ENCODE peak calls at places on chromosomes 5 and 9, in seven cellular contexts. O is upper lobe of left lung; I is breast epithelium; S is upper lobe of right lung; R is IMR-90; W is CD8-positive, alpha-beta T cell; V is sigmoid colon. Q is an unnamed sample.

GRCh38 chr9:69030851-69031645 is 4.5 kb upstream of the FXN start:
- DNase-seq in V (no peak), S (no peak), R (peak), I (no peak), O (no peak), W (no peak), Q (no peak)

GRCh38 chr9:22210936-22211335 is 201.8 kb upstream of the CDKN2B start:
- DNase-seq in O (no peak), I (no peak), R (no peak), V (no peak), W (no peak), S (no peak), Q (no peak)

GRCh38 chr5:178320281-178320855 is 87.8 kb upstream of the PHYKPL start:
- DNase-seq in S (peak), W (no peak), I (no peak), R (no peak), O (no peak), V (peak), Q (peak)

GRCh38 chr9:134879664-134880483 is 736 bp upstream of the FCN2 start:
- DNase-seq in S (no peak), W (no peak), O (no peak), V (no peak), I (no peak), R (no peak), Q (no peak)

GRCh38 chr9:107929439-107929838 is 439.9 kb upstream of the KLF4 start:
- DNase-seq in O (peak), W (no peak), V (peak), R (peak), I (no peak), S (peak), Q (no peak)

GRCh38 chr5:141605523-141606277 is 13.1 kb downstream of the DIAPH1 start:
- DNase-seq in W (peak), R (no peak), S (no peak), I (no peak), V (peak), O (peak), Q (no peak)

GRCh38 chr9:75447281-75447680 is 359.0 kb downstream of the OSTF1 start:
- DNase-seq in W (no peak), R (no peak), O (no peak), V (no peak), I (no peak), S (no peak), Q (peak)

GRCh38 chr5:42547146-42547545 is 123.9 kb downstream of the GHR start:
- DNase-seq in O (no peak), V (no peak), R (peak), I (no peak), S (no peak), W (no peak), Q (no peak)

GRCh38 chr5:3258050-3258449 is 337.6 kb upstream of the IRX1 start:
- DNase-seq in W (no peak), I (no peak), O (no peak), R (no peak), V (no peak), S (no peak), Q (no peak)

GRCh38 chr5:56409331-56410190 is 176.4 kb upstream of the ANKRD55 start:
- DNase-seq in W (no peak), O (no peak), S (no peak), I (no peak), R (peak), V (no peak), Q (no peak)

GRCh38 chr9:104810421-104811339 is 46.8 kb downstream of the NIPSNAP3B start:
- DNase-seq in O (no peak), R (peak), I (no peak), V (no peak), W (no peak), S (no peak), Q (peak)

GRCh38 chr9:131402738-131403492 is 9.0 kb downstream of the PRRC2B start:
- DNase-seq in R (peak), I (peak), V (peak), O (peak), S (peak), W (no peak), Q (no peak)

GRCh38 chr5:92761585-92761984 is 819.4 kb downstream of the NR2F1-AS1 start:
- DNase-seq in W (no peak), I (no peak), O (no peak), R (no peak), V (no peak), S (no peak), Q (no peak)

GRCh38 chr9:131762356-131762932 is 22.6 kb upstream of the RAPGEF1 start:
- DNase-seq in W (peak), R (peak), V (peak), I (peak), S (peak), O (peak), Q (peak)

GRCh38 chr9:84140535-84141101 is 160.0 kb downstream of the RMI1 start:
- DNase-seq in S (no peak), I (no peak), R (peak), V (no peak), O (no peak), W (no peak), Q (peak)

GRCh38 chr9:37144762-37145161 is 24.4 kb downstream of the ZCCHC7 start:
- DNase-seq in R (peak), O (no peak), I (no peak), V (no peak), S (no peak), W (no peak), Q (no peak)

GRCh38 chr5:78895616-78896015 is 89.5 kb downstream of the ARSB start:
- DNase-seq in V (no peak), R (peak), W (no peak), I (no peak), S (no peak), O (no peak), Q (no peak)

GRCh38 chr5:75632321-75632720 is 21.1 kb downstream of the ANKDD1B start:
- DNase-seq in I (no peak), V (no peak), W (no peak), R (no peak), O (no peak), S (no peak), Q (no peak)

GRCh38 chr5:75630875-75631274 is 19.6 kb downstream of the ANKDD1B start:
- DNase-seq in S (no peak), I (no peak), W (no peak), V (no peak), R (no peak), O (no peak), Q (no peak)

GRCh38 chr5:75623846-75624245 is 12.6 kb downstream of the ANKDD1B start:
- DNase-seq in R (peak), S (no peak), I (no peak), O (no peak), V (no peak), W (no peak), Q (no peak)

GRCh38 chr5:75622564-75622963 is 11.3 kb downstream of the ANKDD1B start:
- DNase-seq in S (no peak), V (no peak), O (peak), W (no peak), I (no peak), R (peak), Q (no peak)

DNA sequence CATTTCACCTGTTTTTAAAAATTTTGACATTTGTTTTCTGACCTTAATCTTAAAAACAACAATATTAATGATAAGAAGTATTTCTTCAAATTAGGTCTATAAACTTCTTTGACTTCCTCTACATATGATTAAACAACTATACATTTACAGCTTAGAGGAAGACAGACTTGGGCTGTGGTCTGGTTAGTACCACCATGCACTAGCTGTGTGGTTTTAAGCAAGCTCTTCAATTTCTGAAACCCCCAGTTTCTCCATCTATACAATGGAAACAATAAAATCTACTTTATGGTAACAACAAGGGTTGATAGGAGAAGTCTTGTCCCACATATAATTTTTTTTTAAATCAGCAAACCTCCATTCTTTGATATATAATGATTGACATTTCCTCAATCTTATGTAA is 15.7 kb downstream of the ANKDD1B start:
- DNase-seq in W (no peak), O (no peak), R (no peak), I (no peak), S (no peak), V (no peak), Q (no peak)
- H3K27ac ChIP-seq in W (no peak), O (no peak), R (no peak), I (no peak), S (no peak), V (no peak), Q (no peak)

GRCh38 chr5:167947312-167947711 is 344.1 kb upstream of the WWC1 start:
- DNase-seq in S (no peak), O (no peak), W (no peak), I (no peak), V (no peak), R (peak), Q (no peak)

GRCh38 chr5:167940911-167941310 is 350.5 kb upstream of the WWC1 start:
- DNase-seq in V (no peak), O (no peak), S (no peak), R (peak), W (no peak), I (no peak), Q (no peak)

GRCh38 chr5:167943353-167943752 is 348.1 kb upstream of the WWC1 start:
- DNase-seq in I (no peak), S (no peak), R (no peak), V (no peak), O (no peak), W (no peak), Q (no peak)

GRCh38 chr5:167945542-167946384 is 345.7 kb upstream of the WWC1 start:
- DNase-seq in V (no peak), R (peak), O (no peak), W (no peak), S (no peak), I (no peak), Q (peak)

GRCh38 chr5:167944121-167944858 is 347.2 kb upstream of the WWC1 start:
- DNase-seq in V (no peak), I (no peak), O (no peak), R (no peak), S (no peak), W (no peak), Q (no peak)
- TF ChIP-seq CTCF in V (no peak), I (no peak), O (no peak), R (no peak), S (no peak), W (no peak), Q (no peak)

GRCh38 chr5:157976429-157976828 is 117.5 kb upstream of the CLINT1 start:
- DNase-seq in R (no peak), O (no peak), I (no peak), W (no peak), V (no peak), S (no peak), Q (no peak)

GRCh38 chr5:157965989-157966388 is 107.0 kb upstream of the CLINT1 start:
- DNase-seq in S (no peak), R (no peak), W (no peak), I (no peak), O (no peak), V (no peak), Q (peak)

GRCh38 chr5:157972579-157972978 is 113.6 kb upstream of the CLINT1 start:
- DNase-seq in W (no peak), I (no peak), V (no peak), S (no peak), O (no peak), R (no peak), Q (no peak)

GRCh38 chr5:157971466-157972324 is 112.8 kb upstream of the CLINT1 start:
- DNase-seq in V (peak), R (no peak), S (no peak), W (no peak), O (no peak), I (no peak), Q (peak)
- H3K27ac ChIP-seq in V (no peak), R (no peak), S (no peak), W (no peak), O (no peak), I (no peak), Q (peak)

DNA sequence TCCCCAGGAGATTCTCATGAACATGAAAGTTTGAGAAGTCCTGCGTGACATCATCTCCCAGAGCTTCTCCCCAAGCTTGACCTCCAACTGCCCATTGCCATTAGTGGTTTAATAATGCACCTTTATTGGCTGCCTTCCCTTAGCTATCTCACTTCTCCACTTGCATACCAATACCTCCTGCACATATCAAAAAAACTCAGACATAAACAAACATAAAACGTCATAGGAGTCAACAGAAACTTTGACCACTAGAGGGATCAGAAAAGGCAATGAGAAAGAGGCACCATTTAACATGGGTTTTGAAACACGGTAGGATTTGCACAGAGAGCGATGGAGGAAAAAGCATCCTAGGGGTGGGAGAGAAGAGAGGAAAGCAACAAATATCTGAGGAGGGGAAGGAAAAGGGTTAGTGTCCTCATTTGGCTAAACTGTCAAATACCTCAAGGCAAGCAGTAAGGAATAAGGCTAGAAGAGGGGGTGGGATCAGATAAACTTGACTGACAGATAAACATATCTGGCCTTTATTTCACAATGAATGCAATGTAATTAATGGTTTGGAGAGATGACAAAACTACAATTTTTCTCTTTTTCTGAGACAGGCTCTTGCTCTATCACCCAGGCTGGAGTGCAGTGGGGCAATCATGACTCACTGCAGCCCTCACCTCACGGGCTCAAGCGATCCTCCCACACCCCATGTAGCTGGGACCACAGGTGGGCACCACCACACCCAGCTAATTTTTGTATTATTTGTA is 27.0 kb downstream of the GNAQ start:
- DNase-seq in W (no peak), O (no peak), R (peak), I (no peak), V (no peak), S (no peak), Q (no peak)
- TF ChIP-seq CTCF in W (no peak), O (peak), R (no peak), I (no peak), V (no peak), S (peak), Q (peak)

GRCh38 chr9:8417341-8417740 is 617.8 kb upstream of the DMAC1 start:
- DNase-seq in V (no peak), W (no peak), I (no peak), O (no peak), S (no peak), R (no peak), Q (no peak)
- H3K27ac ChIP-seq in V (no peak), W (no peak), I (no peak), O (no peak), S (no peak), R (no peak), Q (no peak)

GRCh38 chr5:69030663-69031062 is 63.2 kb upstream of the SLC30A5 start:
- DNase-seq in O (no peak), W (no peak), R (peak), S (no peak), V (no peak), I (no peak), Q (no peak)

GRCh38 chr5:69035665-69036064 is 58.1 kb upstream of the SLC30A5 start:
- DNase-seq in W (no peak), S (no peak), I (no peak), O (no peak), R (peak), V (no peak), Q (no peak)

GRCh38 chr5:69033690-69034089 is 60.1 kb upstream of the SLC30A5 start:
- DNase-seq in W (no peak), I (no peak), S (no peak), R (no peak), V (no peak), O (peak), Q (no peak)

GRCh38 chr5:69029292-69029691 is 64.5 kb upstream of the SLC30A5 start:
- DNase-seq in I (no peak), R (no peak), V (no peak), W (no peak), O (no peak), S (no peak), Q (no peak)

GRCh38 chr5:69032009-69032408 is 61.8 kb upstream of the SLC30A5 start:
- DNase-seq in R (no peak), O (no peak), V (no peak), S (no peak), W (no peak), I (no peak), Q (no peak)
- TF ChIP-seq CTCF in R (no peak), O (no peak), V (no peak), S (no peak), W (no peak), I (no peak), Q (peak)